ENCODE peak calls at places on chromosome 21, in five cellular contexts. Y is GM12878, A is K562, F is H1, O is HepG2. J is an unnamed sample.

GRCh38 chr21:33685613-33686197 is 43.4 kb downstream of the ITSN1 start:
- DNase-seq in A (no peak), O (peak; percentile 77), Y (no peak), F (no peak), J (no peak)

GRCh38 chr21:28687571-28687970 is 305.1 kb downstream of the LTN1 start:
- DNase-seq in A (no peak), O (no peak), F (no peak), Y (no peak), J (no peak)

GRCh38 chr21:31173881-31174555 is 135.7 kb upstream of the KRTAP19-8 start:
- DNase-seq in Y (no peak), A (no peak), F (no peak), O (no peak), J (no peak)

GRCh38 chr21:43306911-43307676 is 119.8 kb downstream of the SIK1 start:
- DNase-seq in O (peak; percentile 61), F (no peak), A (peak; percentile 46), Y (peak; percentile 39), J (peak; percentile 49)

GRCh38 chr21:34999397-34999941 is 49.6 kb downstream of the RUNX1 start:
- DNase-seq in F (no peak), A (no peak), O (no peak), Y (no peak), J (no peak)

GRCh38 chr21:34965200-34966174 is 83.6 kb downstream of the RUNX1 start:
- DNase-seq in Y (no peak), A (no peak), F (no peak), O (peak; percentile 72), J (no peak)

GRCh38 chr21:42456457-42456856 is 39.6 kb downstream of the RSPH1 start:
- DNase-seq in A (no peak), O (no peak), Y (no peak), F (no peak), J (no peak)

GRCh38 chr21:35084869-35085268 is 35.8 kb upstream of the RUNX1 start:
- DNase-seq in F (no peak), O (no peak), Y (no peak), A (no peak), J (peak; percentile 3)

GRCh38 chr21:41664881-41665765 is 101.7 kb downstream of the RIPK4 start:
- DNase-seq in Y (no peak), O (no peak), A (no peak), F (no peak), J (no peak)

GRCh38 chr21:22409571-22409970 is 1411.4 kb downstream of the NCAM2 start:
- DNase-seq in O (no peak), Y (no peak), A (no peak), F (no peak), J (no peak)

GRCh38 chr21:43362306-43362927 is 64.5 kb downstream of the SIK1 start:
- DNase-seq in Y (no peak), F (no peak), O (no peak), A (no peak), J (no peak)

GRCh38 chr21:43262427-43262826 is 93.6 kb downstream of the CRYAA start:
- DNase-seq in O (no peak), F (no peak), A (no peak), Y (no peak), J (no peak)

GRCh38 chr21:33729631-33730030 is 87.3 kb downstream of the ITSN1 start:
- DNase-seq in Y (no peak), O (no peak), A (no peak), F (no peak), J (no peak)

GRCh38 chr21:43333301-43334062 is 93.4 kb downstream of the SIK1 start:
- DNase-seq in O (peak; percentile 68), A (no peak), F (no peak), Y (no peak), J (peak; percentile 97)

DNA sequence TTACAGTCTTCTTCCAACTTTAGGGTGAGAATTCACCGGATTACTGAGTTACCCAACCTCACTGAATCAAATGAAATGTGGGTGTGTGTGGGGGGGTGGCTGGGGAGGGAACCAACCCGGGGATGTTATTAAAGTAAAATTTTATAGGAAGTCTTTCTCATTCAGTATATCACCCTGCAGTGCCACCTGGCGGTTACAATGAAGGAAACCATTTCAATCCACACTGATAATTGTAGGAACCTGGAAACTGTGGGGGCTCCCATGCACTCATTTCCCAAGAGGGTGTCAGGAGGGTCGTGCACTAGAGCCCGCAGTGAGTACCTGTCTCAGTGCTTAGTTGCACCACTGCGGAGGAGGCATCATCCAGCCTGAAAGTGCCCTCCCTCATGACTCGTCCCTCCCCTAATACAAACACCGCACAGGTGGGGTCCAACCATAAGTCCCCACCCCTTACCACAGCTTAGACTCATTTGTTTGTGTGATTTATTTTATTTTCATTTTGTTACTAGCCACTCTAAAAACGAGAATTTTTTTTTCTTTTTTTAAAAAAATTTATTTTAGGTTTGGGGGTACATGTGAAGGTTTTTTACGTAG is 29.1 kb upstream of the IGSF5 start:
- DNase-seq in Y (no peak), O (peak; percentile 33), F (no peak), A (peak; percentile 68), J (peak; percentile 8)
- TF ChIP-seq CEBPB in Y (no peak), O (no peak), F (no peak), A (no peak), J (no peak)

GRCh38 chr21:25283720-25284119 is 323.6 kb downstream of the MRPL39 start:
- DNase-seq in F (no peak), A (no peak), Y (no peak), O (peak; percentile 0), J (peak; percentile 1)
- TF ChIP-seq CHD2 in F (no peak), A (no peak), Y (no peak), O (no peak), J (no peak)

GRCh38 chr21:36260802-36261201 is 59.2 kb upstream of the MORC3 start:
- DNase-seq in A (no peak), F (no peak), O (no peak), Y (no peak), J (no peak)

GRCh38 chr21:36261459-36261858 is 58.5 kb upstream of the MORC3 start:
- DNase-seq in Y (no peak), F (no peak), O (no peak), A (no peak), J (no peak)

GRCh38 chr21:36257657-36258056 is 62.3 kb upstream of the MORC3 start:
- DNase-seq in A (no peak), F (no peak), Y (no peak), O (no peak), J (no peak)

GRCh38 chr21:36263797-36264196 is 56.2 kb upstream of the MORC3 start:
- DNase-seq in Y (no peak), O (no peak), A (no peak), F (no peak), J (no peak)

DNA sequence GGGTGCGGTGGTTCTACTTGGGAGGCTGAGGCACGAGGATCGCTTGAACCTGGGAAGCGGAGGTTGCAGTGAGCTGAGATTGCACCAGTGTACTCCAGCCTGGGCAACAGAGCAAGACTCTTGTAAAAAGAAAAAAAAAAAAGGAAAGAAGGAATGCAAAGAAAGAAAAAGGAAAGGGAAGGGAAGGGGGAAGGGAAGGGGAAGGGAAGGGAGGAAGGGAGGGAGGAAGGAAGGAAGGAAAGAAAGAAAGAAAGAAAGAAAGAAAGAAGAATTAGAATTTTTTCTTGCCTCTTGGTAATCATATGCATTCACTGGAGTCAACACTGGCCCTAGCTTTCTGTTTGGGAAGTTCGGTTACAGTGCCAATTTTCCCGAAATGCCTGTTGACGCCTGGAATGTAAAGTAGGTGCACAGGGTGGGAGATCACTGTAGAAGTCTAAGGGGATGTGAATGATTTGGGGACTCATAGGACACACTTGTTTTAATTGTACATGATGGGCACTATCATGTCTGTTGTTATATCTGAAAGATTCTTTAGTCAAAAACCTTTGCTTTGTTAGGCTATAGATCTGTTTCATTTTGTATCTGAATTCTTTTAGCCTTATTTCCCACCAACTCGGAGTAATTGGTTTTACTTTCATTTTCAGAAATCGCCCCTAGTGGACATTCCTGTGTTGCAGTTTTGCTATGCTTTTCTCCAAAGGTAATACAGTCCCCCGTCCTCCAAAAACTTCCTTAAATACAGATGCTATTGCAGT is 59.8 kb upstream of the MORC3 start:
- DNase-seq in O (peak; percentile 55), Y (peak; percentile 53), A (peak; percentile 63), F (no peak), J (peak; percentile 46)
- TF ChIP-seq CEBPB in O (no peak), Y (no peak), A (no peak), F (no peak), J (no peak)

GRCh38 chr21:36096398-36097290 is 26.8 kb downstream of the CBR1 start:
- DNase-seq in O (no peak), A (no peak), F (peak; percentile 59), Y (no peak), J (no peak)
- TF ChIP-seq CHD2 in O (no peak), A (no peak), F (no peak), Y (no peak), J (no peak)

GRCh38 chr21:32320726-32321125 is 22.1 kb downstream of the MRAP start:
- DNase-seq in A (no peak), Y (no peak), F (no peak), O (no peak), J (no peak)

GRCh38 chr21:32316363-32317215 is 17.9 kb downstream of the MRAP start:
- DNase-seq in Y (no peak), O (no peak), F (no peak), A (no peak), J (no peak)

GRCh38 chr21:32320059-32320458 is 21.4 kb downstream of the MRAP start:
- DNase-seq in O (no peak), Y (no peak), A (no peak), F (no peak), J (no peak)

GRCh38 chr21:32317726-32318125 is 19.1 kb downstream of the MRAP start:
- DNase-seq in A (no peak), Y (no peak), F (no peak), O (no peak), J (no peak)

DNA sequence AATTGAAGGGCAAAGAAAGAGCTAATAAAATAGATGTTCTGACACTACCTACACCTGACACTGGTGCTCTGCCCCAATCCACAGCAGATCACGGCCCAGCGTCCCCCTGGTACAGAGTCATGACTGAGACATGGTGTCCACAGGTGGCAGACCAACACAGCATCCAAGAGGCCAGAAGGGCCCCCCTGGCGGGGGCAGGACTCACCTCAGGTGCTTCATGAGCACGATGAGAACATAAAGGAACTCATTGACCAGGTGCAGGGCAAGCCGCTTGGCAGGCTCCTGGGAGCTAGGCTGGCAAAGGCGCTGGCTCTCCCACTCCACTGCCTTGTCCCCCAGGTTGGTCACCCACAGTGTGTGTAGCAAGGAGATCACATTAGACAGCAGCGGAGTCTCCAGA is 20.4 kb downstream of the MRAP start:
- DNase-seq in F (no peak), O (no peak), A (no peak), Y (no peak), J (no peak)
- TF ChIP-seq CEBPB in F (no peak), O (no peak), A (no peak), Y (no peak), J (no peak)

DNA sequence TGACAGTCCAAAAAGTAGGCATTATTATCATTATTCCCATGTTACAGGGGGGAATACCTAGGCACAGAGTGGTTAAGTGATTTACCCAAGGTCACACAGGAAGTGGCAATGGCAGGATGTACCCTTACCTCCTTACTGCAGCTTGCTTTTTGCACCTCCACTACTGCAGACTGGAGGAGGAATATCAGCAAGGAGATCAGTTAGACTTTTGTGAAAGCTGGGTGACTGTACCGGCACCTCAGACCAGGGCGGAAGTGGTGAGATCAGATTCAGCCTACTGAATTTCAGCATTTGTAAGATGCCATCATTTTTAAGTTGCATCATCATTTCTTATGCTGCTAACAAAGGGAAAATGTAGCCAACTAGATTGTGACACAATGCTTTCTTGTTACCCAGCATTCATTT is 4.5 kb downstream of the ADARB1 start:
- DNase-seq in A (no peak), Y (no peak), O (no peak), F (no peak), J (no peak)
- TF ChIP-seq CHD2 in A (no peak), Y (no peak), O (no peak), F (no peak), J (no peak)

GRCh38 chr21:36688324-36688723 is 10.6 kb upstream of the SIM2 start:
- DNase-seq in F (no peak), A (no peak), O (no peak), Y (no peak), J (no peak)
- TF ChIP-seq CEBPB in F (no peak), A (no peak), O (no peak), Y (no peak), J (no peak)